ENCODE peak calls at places on chromosomes 3 and 15, in eight cellular contexts. One of them, this sample, is unnamed.

GRCh38 chr15:69511015-69511414 is 58.4 kb downstream of the RPLP1 start:
- DNase-seq in RCC 7860: no peak
- DNase-seq in T-cell: no peak
- DNase-seq in choroid plexus epithelial cell: no peak
- DNase-seq in MCF 10A: no peak
- DNase-seq in T-helper 1 cell: no peak
- DNase-seq in heart left ventricle: no peak
- DNase-seq in foreskin fibroblast: no peak
- DNase-seq in this sample: no peak

GRCh38 chr3:195738274-195739044 is 17.7 kb downstream of the MUC20 start:
- DNase-seq in T-helper 1 cell: no peak
- DNase-seq in RCC 7860: no peak
- DNase-seq in MCF 10A: no peak
- DNase-seq in choroid plexus epithelial cell: no peak
- DNase-seq in heart left ventricle: no peak
- DNase-seq in foreskin fibroblast: no peak
- DNase-seq in T-cell: no peak
- DNase-seq in this sample: no peak

GRCh38 chr3:30694148-30694547 is 87.7 kb downstream of the TGFBR2 start:
- DNase-seq in T-cell: no peak
- DNase-seq in T-helper 1 cell: no peak
- DNase-seq in choroid plexus epithelial cell: no peak
- DNase-seq in foreskin fibroblast: no peak
- DNase-seq in MCF 10A: no peak
- DNase-seq in RCC 7860: no peak
- DNase-seq in heart left ventricle: no peak
- DNase-seq in this sample: no peak

GRCh38 chr3:178948546-178948945 is 123.1 kb downstream of the ZMAT3 start:
- DNase-seq in choroid plexus epithelial cell: no peak
- DNase-seq in heart left ventricle: no peak
- DNase-seq in T-helper 1 cell: no peak
- DNase-seq in T-cell: no peak
- DNase-seq in foreskin fibroblast: no peak
- DNase-seq in MCF 10A: no peak
- DNase-seq in RCC 7860: no peak
- DNase-seq in this sample: no peak

GRCh38 chr3:58800940-58801339 is 134.4 kb upstream of the FAM3D start:
- DNase-seq in foreskin fibroblast: no peak
- DNase-seq in RCC 7860: no peak
- DNase-seq in choroid plexus epithelial cell: no peak
- DNase-seq in T-cell: no peak
- DNase-seq in T-helper 1 cell: no peak
- DNase-seq in heart left ventricle: no peak
- DNase-seq in MCF 10A: no peak
- DNase-seq in this sample: no peak

GRCh38 chr15:71114066-71114680 is 1.1 kb upstream of the THSD4 start:
- DNase-seq in choroid plexus epithelial cell: no peak
- DNase-seq in MCF 10A: no peak
- DNase-seq in T-helper 1 cell: no peak
- DNase-seq in foreskin fibroblast: no peak
- DNase-seq in heart left ventricle: no peak
- DNase-seq in RCC 7860: no peak
- DNase-seq in T-cell: no peak
- DNase-seq in this sample: no peak

GRCh38 chr15:40856736-40857135 is 12.9 kb downstream of the SPINT1 start:
- DNase-seq in choroid plexus epithelial cell: no peak
- DNase-seq in heart left ventricle: no peak
- DNase-seq in foreskin fibroblast: no peak
- DNase-seq in RCC 7860: no peak
- DNase-seq in MCF 10A: no peak
- DNase-seq in T-cell: no peak
- DNase-seq in T-helper 1 cell: no peak
- DNase-seq in this sample: no peak

GRCh38 chr15:77420610-77421369 is at the start of gene HMG20A:
- DNase-seq in T-helper 1 cell: no peak
- DNase-seq in RCC 7860: peak; percentile 65
- DNase-seq in heart left ventricle: peak; percentile 65
- DNase-seq in T-cell: peak; percentile 32
- DNase-seq in MCF 10A: peak; percentile 83
- DNase-seq in choroid plexus epithelial cell: peak; percentile 91
- DNase-seq in foreskin fibroblast: peak; percentile 85
- DNase-seq in this sample: peak; percentile 85

GRCh38 chr3:183560607-183561006 is 5.1 kb upstream of the KLHL6 start:
- DNase-seq in T-helper 1 cell: no peak
- DNase-seq in choroid plexus epithelial cell: peak; percentile 49
- DNase-seq in MCF 10A: peak; percentile 13
- DNase-seq in heart left ventricle: no peak
- DNase-seq in foreskin fibroblast: no peak
- DNase-seq in T-cell: no peak
- DNase-seq in RCC 7860: no peak
- DNase-seq in this sample: no peak

GRCh38 chr3:124558898-124559649 is 171.2 kb upstream of the UMPS start:
- DNase-seq in heart left ventricle: peak; percentile 73
- DNase-seq in choroid plexus epithelial cell: peak; percentile 91
- DNase-seq in MCF 10A: peak; percentile 98
- DNase-seq in RCC 7860: peak; percentile 85
- DNase-seq in T-cell: no peak
- DNase-seq in foreskin fibroblast: peak; percentile 96
- DNase-seq in T-helper 1 cell: no peak
- DNase-seq in this sample: peak; percentile 84

GRCh38 chr3:183764854-183765731 is 60.3 kb downstream of the MAP6D1 start:
- DNase-seq in RCC 7860: peak; percentile 88
- DNase-seq in MCF 10A: peak; percentile 13
- DNase-seq in heart left ventricle: no peak
- DNase-seq in foreskin fibroblast: peak; percentile 42
- DNase-seq in choroid plexus epithelial cell: peak; percentile 90
- DNase-seq in T-cell: no peak
- DNase-seq in T-helper 1 cell: no peak
- DNase-seq in this sample: no peak

GRCh38 chr3:37701729-37702128 is 160.0 kb upstream of the CTDSPL start:
- DNase-seq in MCF 10A: no peak
- DNase-seq in RCC 7860: no peak
- DNase-seq in T-cell: no peak
- DNase-seq in heart left ventricle: no peak
- DNase-seq in T-helper 1 cell: no peak
- DNase-seq in foreskin fibroblast: no peak
- DNase-seq in choroid plexus epithelial cell: no peak
- DNase-seq in this sample: no peak

GRCh38 chr15:88127477-88127799 is 129.1 kb downstream of the NTRK3 start:
- DNase-seq in choroid plexus epithelial cell: no peak
- DNase-seq in T-helper 1 cell: no peak
- DNase-seq in foreskin fibroblast: no peak
- DNase-seq in RCC 7860: no peak
- DNase-seq in T-cell: no peak
- DNase-seq in heart left ventricle: no peak
- DNase-seq in MCF 10A: no peak
- DNase-seq in this sample: no peak

GRCh38 chr3:141605883-141606282 is 119.1 kb downstream of the RASA2 start:
- DNase-seq in MCF 10A: no peak
- DNase-seq in RCC 7860: no peak
- DNase-seq in heart left ventricle: no peak
- DNase-seq in T-helper 1 cell: no peak
- DNase-seq in T-cell: no peak
- DNase-seq in foreskin fibroblast: peak; percentile 38
- DNase-seq in choroid plexus epithelial cell: no peak
- DNase-seq in this sample: no peak

GRCh38 chr15:34900748-34901147 is 68.8 kb downstream of the AQR start:
- DNase-seq in T-cell: no peak
- DNase-seq in T-helper 1 cell: no peak
- DNase-seq in heart left ventricle: no peak
- DNase-seq in MCF 10A: no peak
- DNase-seq in RCC 7860: no peak
- DNase-seq in choroid plexus epithelial cell: no peak
- DNase-seq in foreskin fibroblast: no peak
- DNase-seq in this sample: no peak

GRCh38 chr3:16199769-16200168 is 25.3 kb downstream of the GALNT15 start:
- DNase-seq in T-cell: no peak
- DNase-seq in heart left ventricle: no peak
- DNase-seq in foreskin fibroblast: no peak
- DNase-seq in choroid plexus epithelial cell: no peak
- DNase-seq in T-helper 1 cell: no peak
- DNase-seq in RCC 7860: no peak
- DNase-seq in MCF 10A: no peak
- DNase-seq in this sample: no peak

GRCh38 chr3:135349254-135349948 is 554.3 kb downstream of the EPHB1 start:
- DNase-seq in T-cell: no peak
- DNase-seq in MCF 10A: no peak
- DNase-seq in RCC 7860: no peak
- DNase-seq in foreskin fibroblast: no peak
- DNase-seq in T-helper 1 cell: no peak
- DNase-seq in choroid plexus epithelial cell: no peak
- DNase-seq in heart left ventricle: no peak
- DNase-seq in this sample: no peak